ENCODE peak calls at places on chromosomes 13 and 19, in ten cellular contexts. E, Q, R, M, I, J, N, P, Y and H are unnamed samples.
A peak's percentile ranks its signal among the peaks of the same experiment; 100 is the strongest.

GRCh38 chr13:20128459-20128927 is 32.4 kb downstream of the GJA3 start:
- DNase-seq in E (no peak), Q (no peak), R (no peak), M (no peak), I (no peak), J (no peak), N (no peak), P (no peak), Y (no peak), H (no peak)

GRCh38 chr13:50389726-50390125 is 374.5 kb downstream of the KCNRG start:
- DNase-seq in E (no peak), Q (no peak), R (no peak), M (no peak), I (no peak), J (no peak), N (no peak), P (peak; percentile 92), Y (no peak), H (no peak)

GRCh38 chr13:24746618-24747247 is 17.2 kb upstream of the RNF17 start:
- DNase-seq in E (no peak), Q (no peak), R (no peak), M (peak; percentile 36), I (no peak), J (no peak), N (no peak), P (no peak), Y (no peak), H (no peak)

GRCh38 chr13:26221721-26222522 is at the start of gene RNF6:
- DNase-seq in E (peak; percentile 93), Q (peak; percentile 99), R (peak; percentile 85), M (peak; percentile 99), I (peak; percentile 96), J (peak; percentile 87), N (peak; percentile 98), P (peak; percentile 91), Y (peak; percentile 70), H (peak; percentile 98)

GRCh38 chr13:93305886-93306285 is 79.3 kb downstream of the GPC6 start:
- DNase-seq in E (no peak), Q (peak; percentile 35), R (no peak), M (peak; percentile 56), I (no peak), J (no peak), N (peak; percentile 21), P (no peak), Y (no peak), H (no peak)

GRCh38 chr13:41017153-41017552 is 2.0 kb downstream of the ELF1 start:
- DNase-seq in E (no peak), Q (no peak), R (no peak), M (no peak), I (no peak), J (no peak), N (peak; percentile 8), P (no peak), Y (no peak), H (no peak)

GRCh38 chr19:50500060-50500752 is 10.8 kb downstream of the JOSD2 start:
- DNase-seq in E (no peak), Q (no peak), R (no peak), M (no peak), I (no peak), J (peak; percentile 29), N (no peak), P (no peak), Y (no peak), H (no peak)

GRCh38 chr19:3033595-3034193 is 4.6 kb upstream of the TLE2 start:
- DNase-seq in E (no peak), Q (no peak), R (no peak), M (no peak), I (no peak), J (no peak), N (no peak), P (no peak), Y (no peak), H (peak; percentile 43)

GRCh38 chr13:104286566-104287290 is 1220.5 kb upstream of the SLC10A2 start:
- DNase-seq in E (no peak), Q (no peak), R (no peak), M (peak; percentile 12), I (no peak), J (no peak), N (no peak), P (no peak), Y (no peak), H (peak; percentile 40)

GRCh38 chr13:59229401-59229800 is 934.3 kb downstream of the DIAPH3 start:
- DNase-seq in E (no peak), Q (no peak), R (no peak), M (no peak), I (no peak), J (no peak), N (no peak), P (no peak), Y (no peak), H (no peak)

GRCh38 chr13:23995283-23996073 is 98.2 kb upstream of the C1QTNF9B start:
- DNase-seq in E (no peak), Q (no peak), R (no peak), M (no peak), I (no peak), J (no peak), N (no peak), P (no peak), Y (no peak), H (no peak)

GRCh38 chr13:42041017-42041683 is 7.3 kb upstream of the DGKH start:
- DNase-seq in E (no peak), Q (peak; percentile 57), R (peak; percentile 25), M (peak; percentile 65), I (peak; percentile 70), J (peak; percentile 27), N (peak; percentile 54), P (peak; percentile 27), Y (no peak), H (peak; percentile 60)

GRCh38 chr19:39696418-39696817 is 7.9 kb upstream of the LGALS14 start:
- DNase-seq in E (no peak), Q (no peak), R (no peak), M (no peak), I (no peak), J (no peak), N (no peak), P (no peak), Y (no peak), H (peak; percentile 52)